ENCODE peak calls at places on chromosome 22, in six cellular contexts. F is A549, K is Panc1, M is brain microvascular endothelial cell, D is tibial artery, P is body of pancreas. J is an unnamed sample.

GRCh38 chr22:39277135-39277607 is 32.4 kb upstream of the PDGFB start:
- DNase-seq in F (no peak), K (no peak), M (peak; percentile 59), D (no peak), P (no peak), J (peak; percentile 82)

GRCh38 chr22:28132466-28132865 is 213.4 kb upstream of the PITPNB start:
- DNase-seq in F (no peak), K (no peak), M (no peak), D (no peak), P (no peak), J (peak; percentile 77)

GRCh38 chr22:29820941-29821789 is 16.9 kb downstream of the ASCC2 start:
- DNase-seq in F (peak; percentile 85), K (no peak), M (peak; percentile 100), D (peak; percentile 69), P (peak; percentile 68), J (peak; percentile 98)

GRCh38 chr22:48346911-48347310 is 1480.8 kb downstream of the BRD1 start:
- DNase-seq in F (no peak), K (no peak), M (no peak), D (no peak), P (no peak), J (no peak)

GRCh38 chr22:41526802-41527799 is 17.2 kb downstream of the POLR3H start:
- DNase-seq in F (peak; percentile 36), K (no peak), M (no peak), D (no peak), P (peak; percentile 57), J (peak; percentile 49)

GRCh38 chr22:44524806-44525205 is 26.8 kb upstream of the RTL6 start:
- DNase-seq in F (no peak), K (no peak), M (no peak), D (no peak), P (no peak), J (no peak)

GRCh38 chr22:49548356-49549202 is 279.1 kb downstream of the BRD1 start:
- DNase-seq in F (no peak), K (no peak), M (no peak), D (peak; percentile 13), P (no peak), J (no peak)

GRCh38 chr22:45239378-45240136 is 1.1 kb downstream of the KIAA0930 start:
- DNase-seq in F (no peak), K (no peak), M (no peak), D (no peak), P (no peak), J (no peak)

GRCh38 chr22:30348837-30349236 is 7.9 kb downstream of the SF3A1 start:
- DNase-seq in F (no peak), K (no peak), M (no peak), D (no peak), P (no peak), J (no peak)

GRCh38 chr22:24422078-24422665 is 5.2 kb upstream of the ADORA2A start:
- DNase-seq in F (no peak), K (no peak), M (no peak), D (no peak), P (no peak), J (no peak)

GRCh38 chr22:22836635-22837034 is 51.0 kb upstream of the IGLL5 start:
- DNase-seq in F (peak; percentile 6), K (no peak), M (no peak), D (no peak), P (no peak), J (peak; percentile 13)

GRCh38 chr22:23387827-23388491 is 192.1 kb downstream of the IGLL1 start:
- DNase-seq in F (no peak), K (no peak), M (no peak), D (peak; percentile 7), P (no peak), J (no peak)

GRCh38 chr22:41052661-41053490 is 39.5 kb upstream of the EP300 start:
- DNase-seq in F (no peak), K (no peak), M (peak; percentile 51), D (no peak), P (no peak), J (peak; percentile 68)

GRCh38 chr22:45631839-45632238 is 39.8 kb upstream of the ATXN10 start:
- DNase-seq in F (no peak), K (no peak), M (no peak), D (no peak), P (no peak), J (no peak)

GRCh38 chr22:32706149-32706548 is 95.4 kb upstream of the TIMP3 start:
- DNase-seq in F (peak; percentile 10), K (no peak), M (no peak), D (no peak), P (no peak), J (no peak)

GRCh38 chr22:30325065-30325720 is 1.5 kb downstream of the TBC1D10A start:
- DNase-seq in F (peak; percentile 54), K (no peak), M (peak; percentile 77), D (peak; percentile 85), P (peak; percentile 54), J (peak; percentile 82)

GRCh38 chr22:46764779-46765485 is 2.5 kb downstream of the TBC1D22A start:
- DNase-seq in F (no peak), K (no peak), M (no peak), D (no peak), P (peak; percentile 73), J (no peak)

GRCh38 chr22:30434775-30435315 is 9.3 kb downstream of the MTFP1 start:
- DNase-seq in F (no peak), K (no peak), M (no peak), D (no peak), P (no peak), J (peak; percentile 17)

GRCh38 chr22:30221121-30221992 is 25.2 kb downstream of the LIF start:
- DNase-seq in F (no peak), K (no peak), M (no peak), D (no peak), P (no peak), J (no peak)

GRCh38 chr22:21624120-21624879 is 5.5 kb downstream of the YDJC start:
- DNase-seq in F (peak; percentile 31), K (no peak), M (no peak), D (no peak), P (peak; percentile 29), J (peak; percentile 36)

DNA sequence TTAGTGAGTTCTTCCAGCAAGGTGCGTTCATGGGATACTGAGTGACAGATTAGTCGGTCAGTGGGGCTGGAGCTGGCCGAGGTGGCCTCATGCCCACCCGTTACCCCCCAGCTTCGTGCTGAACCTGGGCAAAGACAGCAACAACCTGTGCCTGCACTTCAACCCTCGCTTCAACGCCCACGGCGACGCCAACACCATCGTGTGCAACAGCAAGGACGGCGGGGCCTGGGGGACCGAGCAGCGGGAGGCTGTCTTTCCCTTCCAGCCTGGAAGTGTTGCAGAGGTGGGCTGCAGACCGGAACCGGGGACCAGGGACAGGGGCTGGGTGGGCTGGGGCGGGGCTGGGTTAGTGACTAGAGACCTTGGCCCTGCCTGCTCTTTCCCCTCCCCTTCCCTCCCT is 2.9 kb downstream of the LGALS1 start:
- DNase-seq in F (no peak), K (no peak), M (no peak), D (no peak), P (no peak), J (no peak)
- H3K4me3 ChIP-seq in F (no peak overlapping the region), K (peak overlapping the region; percentile 84), M (peak overlapping the region; percentile 93), D (no peak overlapping the region), P (no peak overlapping the region), J (peak overlapping the region; percentile 34)

GRCh38 chr22:50599816-50600454 is 658 bp upstream of the MAPK8IP2 start:
- DNase-seq in F (no peak), K (no peak), M (no peak), D (peak; percentile 27), P (peak; percentile 66), J (peak; percentile 38)

GRCh38 chr22:50601669-50602337 is 1.2 kb downstream of the MAPK8IP2 start:
- DNase-seq in F (no peak), K (no peak), M (no peak), D (no peak), P (no peak), J (no peak)

GRCh38 chr22:50600541-50600940 is at the start of gene MAPK8IP2:
- DNase-seq in F (no peak), K (no peak), M (no peak), D (peak; percentile 10), P (peak; percentile 45), J (no peak)

GRCh38 chr22:50602338-50602700 is 1.7 kb downstream of the MAPK8IP2 start:
- DNase-seq in F (no peak), K (no peak), M (no peak), D (no peak), P (no peak), J (no peak)

DNA sequence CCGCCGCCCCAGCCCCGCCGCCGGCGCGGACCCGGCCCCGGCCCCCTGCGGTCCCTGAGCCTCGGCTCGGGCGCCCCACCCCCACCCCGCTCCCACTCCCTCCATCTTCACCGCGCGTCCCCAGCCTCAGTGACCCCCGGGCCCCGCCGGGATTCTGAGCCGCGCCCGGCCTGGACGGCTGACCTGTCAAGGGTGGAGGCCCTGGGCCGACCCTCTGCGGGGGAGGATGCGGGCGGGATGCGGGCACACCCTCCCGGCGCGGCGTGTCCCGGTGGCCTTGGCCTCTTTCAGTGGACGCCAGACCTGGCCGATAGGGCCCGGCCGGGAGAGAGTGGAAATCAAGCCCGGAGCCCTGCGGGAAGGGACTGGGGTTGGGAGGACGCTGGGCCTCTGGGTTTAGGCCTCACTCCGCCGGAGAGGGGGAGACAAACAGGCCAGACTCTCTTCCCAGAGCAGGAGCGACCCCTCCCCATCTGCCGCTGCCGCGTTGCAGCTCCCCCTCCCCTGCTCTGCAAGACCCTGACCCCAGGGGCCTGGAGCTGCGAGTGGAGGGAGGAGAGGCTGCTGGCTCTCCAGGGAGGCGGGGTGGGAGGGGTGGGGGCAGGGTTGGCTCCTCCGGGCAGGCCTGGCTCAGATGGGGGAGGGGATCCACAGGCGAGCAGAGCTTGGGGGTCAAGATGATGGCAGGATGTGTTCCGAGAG is 525 bp downstream of the MAPK8IP2 start:
- DNase-seq in F (no peak), K (no peak), M (no peak), D (peak; percentile 7), P (no peak), J (no peak)
- H3K4me3 ChIP-seq in F (peak overlapping the region; percentile 56), K (peak overlapping the region; percentile 53), M (no peak overlapping the region), D (peak overlapping the region; percentile 47), P (no peak overlapping the region), J (no peak overlapping the region)

DNA sequence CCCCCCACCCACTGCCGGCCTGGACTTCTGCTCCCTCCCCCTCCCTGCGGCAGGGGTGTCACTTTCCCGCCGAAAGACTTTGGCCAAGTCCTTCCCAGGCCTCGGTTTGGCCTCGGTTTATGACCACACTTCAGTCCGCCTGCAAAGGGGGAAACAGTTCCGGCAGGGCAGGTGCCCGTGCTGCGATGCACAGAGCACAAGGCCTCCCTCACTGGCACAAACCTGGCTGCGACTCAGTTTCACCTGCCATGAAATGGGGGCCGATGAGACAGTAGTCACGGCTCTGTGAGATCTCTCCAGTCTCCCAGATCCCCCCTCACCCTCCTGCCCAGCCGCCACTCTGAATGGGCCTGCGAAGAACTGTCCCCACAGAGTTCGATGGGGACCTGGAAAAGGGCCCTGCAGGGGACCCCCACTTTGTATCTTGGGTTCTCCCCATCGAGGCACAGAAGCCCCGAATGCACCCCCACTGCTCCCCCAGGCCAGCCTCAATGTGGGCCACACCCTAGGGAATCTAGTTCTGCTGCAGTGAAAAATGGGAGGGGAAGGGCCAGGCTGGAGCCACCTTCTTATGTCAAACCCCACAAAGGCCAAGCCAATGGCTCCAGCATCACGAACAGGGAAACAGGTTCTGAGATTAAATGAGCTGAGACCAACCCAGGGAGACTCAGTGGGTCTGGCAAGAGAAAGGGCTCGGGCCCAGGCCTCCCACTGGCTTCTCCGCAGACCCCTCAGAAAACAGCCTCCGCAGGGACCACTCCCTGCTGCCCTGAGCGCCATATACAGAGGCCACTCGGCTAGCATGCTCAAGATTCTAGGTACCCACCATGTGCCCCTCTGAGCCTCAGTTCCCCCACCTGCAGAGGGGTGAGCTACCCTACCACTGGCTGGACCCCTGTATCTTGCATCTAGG is 29.0 kb downstream of the ARVCF start:
- DNase-seq in F (no peak), K (no peak), M (no peak), D (no peak), P (no peak), J (no peak)
- H3K4me3 ChIP-seq in F (no peak overlapping the region), K (no peak overlapping the region), M (no peak overlapping the region), D (peak overlapping the region; percentile 95), P (no peak overlapping the region), J (no peak overlapping the region)

GRCh38 chr22:50722048-50722701 is 15.8 kb upstream of the ACR start:
- DNase-seq in F (no peak), K (no peak), M (no peak), D (no peak), P (no peak), J (no peak)
- H3K4me3 ChIP-seq in F (no peak overlapping the region), K (no peak overlapping the region), M (no peak overlapping the region), D (no peak overlapping the region), P (no peak overlapping the region), J (no peak overlapping the region)